ENCODE peak calls at places on chromosomes 2 and 18, in ten cellular contexts. One of them, this sample, is unnamed.

GRCh38 chr2:29655391-29656086 is 265.8 kb downstream of the ALK start:
- DNase-seq in NCI-H774: no peak
- DNase-seq in effector CD4-positive, alpha-beta T cell: no peak
- DNase-seq in stimulated activated CD4-positive, alpha-beta T cell treated with anti-CD3 and anti-CD28 coated beads, Interleukin-15, amount 100 ng/mL, for 24 hours: no peak
- DNase-seq in iris pigment epithelial cell: peak; percentile 48
- DNase-seq in stimulated activated naive CD8-positive, alpha-beta T cell treated with anti-CD3 and anti-CD28 coated beads, Interleukin-15, amount 100 ng/mL, for 72 hours: no peak
- DNase-seq in caudate nucleus: no peak
- DNase-seq in COLO829: no peak
- DNase-seq in substantia nigra: no peak
- DNase-seq in NCI-H1092: no peak
- DNase-seq in this sample: peak; percentile 26

GRCh38 chr2:28613181-28613580 is 117.3 kb downstream of the PLB1 start:
- DNase-seq in NCI-H774: no peak
- DNase-seq in effector CD4-positive, alpha-beta T cell: no peak
- DNase-seq in stimulated activated CD4-positive, alpha-beta T cell treated with anti-CD3 and anti-CD28 coated beads, Interleukin-15, amount 100 ng/mL, for 24 hours: peak; percentile 39
- DNase-seq in iris pigment epithelial cell: no peak
- DNase-seq in stimulated activated naive CD8-positive, alpha-beta T cell treated with anti-CD3 and anti-CD28 coated beads, Interleukin-15, amount 100 ng/mL, for 72 hours: no peak
- DNase-seq in caudate nucleus: no peak
- DNase-seq in COLO829: no peak
- DNase-seq in substantia nigra: no peak
- DNase-seq in NCI-H1092: no peak
- DNase-seq in this sample: no peak

GRCh38 chr2:234488913-234489451 is 7.9 kb downstream of the ARL4C start:
- DNase-seq in NCI-H774: no peak
- DNase-seq in effector CD4-positive, alpha-beta T cell: peak; percentile 76
- DNase-seq in stimulated activated CD4-positive, alpha-beta T cell treated with anti-CD3 and anti-CD28 coated beads, Interleukin-15, amount 100 ng/mL, for 24 hours: peak; percentile 66
- DNase-seq in iris pigment epithelial cell: no peak
- DNase-seq in stimulated activated naive CD8-positive, alpha-beta T cell treated with anti-CD3 and anti-CD28 coated beads, Interleukin-15, amount 100 ng/mL, for 72 hours: peak; percentile 87
- DNase-seq in caudate nucleus: no peak
- DNase-seq in COLO829: no peak
- DNase-seq in substantia nigra: no peak
- DNase-seq in NCI-H1092: no peak
- DNase-seq in this sample: no peak

GRCh38 chr18:48376406-48376805 is 32.8 kb downstream of the ZBTB7C start:
- DNase-seq in NCI-H774: no peak
- DNase-seq in effector CD4-positive, alpha-beta T cell: no peak
- DNase-seq in stimulated activated CD4-positive, alpha-beta T cell treated with anti-CD3 and anti-CD28 coated beads, Interleukin-15, amount 100 ng/mL, for 24 hours: no peak
- DNase-seq in iris pigment epithelial cell: no peak
- DNase-seq in stimulated activated naive CD8-positive, alpha-beta T cell treated with anti-CD3 and anti-CD28 coated beads, Interleukin-15, amount 100 ng/mL, for 72 hours: no peak
- DNase-seq in caudate nucleus: no peak
- DNase-seq in COLO829: no peak
- DNase-seq in substantia nigra: no peak
- DNase-seq in NCI-H1092: no peak
- DNase-seq in this sample: no peak

GRCh38 chr2:9262671-9263171 is 56.1 kb downstream of the ASAP2 start:
- DNase-seq in NCI-H774: no peak
- DNase-seq in effector CD4-positive, alpha-beta T cell: no peak
- DNase-seq in stimulated activated CD4-positive, alpha-beta T cell treated with anti-CD3 and anti-CD28 coated beads, Interleukin-15, amount 100 ng/mL, for 24 hours: no peak
- DNase-seq in iris pigment epithelial cell: no peak
- DNase-seq in stimulated activated naive CD8-positive, alpha-beta T cell treated with anti-CD3 and anti-CD28 coated beads, Interleukin-15, amount 100 ng/mL, for 72 hours: no peak
- DNase-seq in caudate nucleus: no peak
- DNase-seq in COLO829: no peak
- DNase-seq in substantia nigra: peak; percentile 37
- DNase-seq in NCI-H1092: no peak
- DNase-seq in this sample: no peak

GRCh38 chr18:1102848-1103247 is 198.2 kb downstream of the ADCYAP1 start:
- DNase-seq in NCI-H774: no peak
- DNase-seq in effector CD4-positive, alpha-beta T cell: no peak
- DNase-seq in stimulated activated CD4-positive, alpha-beta T cell treated with anti-CD3 and anti-CD28 coated beads, Interleukin-15, amount 100 ng/mL, for 24 hours: no peak
- DNase-seq in iris pigment epithelial cell: no peak
- DNase-seq in stimulated activated naive CD8-positive, alpha-beta T cell treated with anti-CD3 and anti-CD28 coated beads, Interleukin-15, amount 100 ng/mL, for 72 hours: no peak
- DNase-seq in caudate nucleus: no peak
- DNase-seq in COLO829: no peak
- DNase-seq in substantia nigra: no peak
- DNase-seq in NCI-H1092: no peak
- DNase-seq in this sample: no peak

GRCh38 chr2:44169155-44169898 is 652 bp downstream of the PPM1B start:
- DNase-seq in NCI-H774: no peak
- DNase-seq in effector CD4-positive, alpha-beta T cell: peak; percentile 31
- DNase-seq in stimulated activated CD4-positive, alpha-beta T cell treated with anti-CD3 and anti-CD28 coated beads, Interleukin-15, amount 100 ng/mL, for 24 hours: no peak
- DNase-seq in iris pigment epithelial cell: peak; percentile 60
- DNase-seq in stimulated activated naive CD8-positive, alpha-beta T cell treated with anti-CD3 and anti-CD28 coated beads, Interleukin-15, amount 100 ng/mL, for 72 hours: peak; percentile 65
- DNase-seq in caudate nucleus: peak; percentile 18
- DNase-seq in COLO829: peak; percentile 48
- DNase-seq in substantia nigra: peak; percentile 42
- DNase-seq in NCI-H1092: no peak
- DNase-seq in this sample: peak; percentile 41

GRCh38 chr2:26008851-26009566 is 24.9 kb upstream of the RAB10 start:
- DNase-seq in NCI-H774: no peak
- DNase-seq in effector CD4-positive, alpha-beta T cell: no peak
- DNase-seq in stimulated activated CD4-positive, alpha-beta T cell treated with anti-CD3 and anti-CD28 coated beads, Interleukin-15, amount 100 ng/mL, for 24 hours: no peak
- DNase-seq in iris pigment epithelial cell: peak; percentile 86
- DNase-seq in stimulated activated naive CD8-positive, alpha-beta T cell treated with anti-CD3 and anti-CD28 coated beads, Interleukin-15, amount 100 ng/mL, for 72 hours: no peak
- DNase-seq in caudate nucleus: no peak
- DNase-seq in COLO829: no peak
- DNase-seq in substantia nigra: peak; percentile 43
- DNase-seq in NCI-H1092: no peak
- DNase-seq in this sample: peak; percentile 90

GRCh38 chr2:135997380-135997779 is 12.0 kb upstream of the DARS1 start:
- DNase-seq in NCI-H774: no peak
- DNase-seq in effector CD4-positive, alpha-beta T cell: no peak
- DNase-seq in stimulated activated CD4-positive, alpha-beta T cell treated with anti-CD3 and anti-CD28 coated beads, Interleukin-15, amount 100 ng/mL, for 24 hours: peak; percentile 23
- DNase-seq in iris pigment epithelial cell: no peak
- DNase-seq in stimulated activated naive CD8-positive, alpha-beta T cell treated with anti-CD3 and anti-CD28 coated beads, Interleukin-15, amount 100 ng/mL, for 72 hours: peak; percentile 14
- DNase-seq in caudate nucleus: peak; percentile 11
- DNase-seq in COLO829: no peak
- DNase-seq in substantia nigra: peak; percentile 58
- DNase-seq in NCI-H1092: peak; percentile 36
- DNase-seq in this sample: no peak

This sample was measured in amniotic epithelial cell.